ENCODE peak calls at places on chromosome 3, in four cellular contexts. E, R, F and Q are unnamed samples.

GRCh38 chr3:156395961-156396700 is 158.8 kb downstream of the SSR3 start:
- DNase-seq in E (no peak), R (no peak), F (no peak), Q (no peak)

GRCh38 chr3:171783626-171784025 is 26.7 kb downstream of the PLD1 start:
- DNase-seq in E (no peak), R (no peak), F (no peak), Q (no peak)

GRCh38 chr3:141646760-141647561 is 91.1 kb upstream of the RNF7 start:
- DNase-seq in E (peak), R (peak), F (peak), Q (peak)

GRCh38 chr3:197295871-197296270 is 2.5 kb downstream of the DLG1 start:
- DNase-seq in E (no peak), R (no peak), F (no peak), Q (no peak)

GRCh38 chr3:67653425-67654098 is 850 bp downstream of the SUCLG2 start:
- DNase-seq in E (peak), R (peak), F (no peak), Q (no peak)

GRCh38 chr3:10833855-10834414 is 17.9 kb downstream of the SLC6A11 start:
- DNase-seq in E (no peak), R (no peak), F (no peak), Q (no peak)

GRCh38 chr3:14791343-14791945 is 27.3 kb upstream of the FGD5 start:
- DNase-seq in E (peak), R (peak), F (no peak), Q (peak)

GRCh38 chr3:142973217-142974009 is 9.9 kb upstream of the PAQR9 start:
- DNase-seq in E (no peak), R (no peak), F (no peak), Q (no peak)

GRCh38 chr3:164890061-164890460 is 188.2 kb downstream of the SI start:
- DNase-seq in E (peak), R (no peak), F (no peak), Q (no peak)

GRCh38 chr3:24548278-24548677 is 53.6 kb upstream of the THRB start:
- DNase-seq in E (no peak), R (no peak), F (no peak), Q (no peak)